ENCODE peak calls at places on chromosomes 4 and X, in six cellular contexts. E is cardiac muscle cell, D is uterus, V is gastrocnemius medialis, T is Peyer's patch, O is fibroblast of mammary gland. A is an unnamed sample.

GRCh38 chrX:9326369-9326768 is 138.5 kb upstream of the TBL1X start:
- DNase-seq in E (no peak), D (no peak), V (no peak), T (no peak), O (no peak), A (no peak)

GRCh38 chrX:66021758-66022741 is 17.8 kb downstream of the VSIG4 start:
- DNase-seq in E (no peak), D (no peak), V (no peak), T (no peak), O (no peak), A (no peak)

GRCh38 chr4:181569553-181569952 is 673.6 kb upstream of the TENM3 start:
- DNase-seq in E (peak; percentile 68), D (no peak), V (no peak), T (no peak), O (peak; percentile 73), A (no peak)

GRCh38 chr4:10655968-10656367 is 28.6 kb downstream of the CLNK start:
- DNase-seq in E (peak; percentile 40), D (no peak), V (no peak), T (no peak), O (peak; percentile 82), A (no peak)

GRCh38 chr4:98642991-98643426 is 15.4 kb downstream of the TSPAN5 start:
- DNase-seq in E (peak; percentile 49), D (no peak), V (no peak), T (no peak), O (peak; percentile 87), A (no peak)

GRCh38 chrX:144334577-144334976 is 450.7 kb downstream of the UBE2NL start:
- DNase-seq in E (no peak), D (no peak), V (no peak), T (no peak), O (no peak), A (no peak)

GRCh38 chr4:86957214-86957613 is 22.4 kb downstream of the AFF1 start:
- DNase-seq in E (peak; percentile 63), D (no peak), V (no peak), T (no peak), O (peak; percentile 39), A (no peak)

GRCh38 chrX:119186763-119187162 is 49.3 kb upstream of the PGRMC1 start:
- DNase-seq in E (no peak), D (no peak), V (no peak), T (no peak), O (no peak), A (no peak)

GRCh38 chrX:38699116-38699515 is 102.1 kb upstream of the MID1IP1 start:
- DNase-seq in E (no peak), D (no peak), V (no peak), T (no peak), O (no peak), A (no peak)

GRCh38 chrX:154730271-154730883 is 20.5 kb downstream of the GAB3 start:
- DNase-seq in E (peak; percentile 88), D (peak; percentile 70), V (no peak), T (no peak), O (peak; percentile 78), A (no peak)

GRCh38 chrX:38347136-38347535 is 5.3 kb upstream of the OTC start:
- DNase-seq in E (peak; percentile 86), D (no peak), V (no peak), T (no peak), O (peak; percentile 83), A (no peak)

GRCh38 chr4:53990641-53991040 is 73.8 kb downstream of the CHIC2 start:
- DNase-seq in E (peak; percentile 52), D (no peak), V (no peak), T (no peak), O (peak; percentile 33), A (no peak)

GRCh38 chr4:76457885-76458284 is 22.9 kb downstream of the SHROOM3 start:
- DNase-seq in E (peak; percentile 34), D (no peak), V (no peak), T (no peak), O (no peak), A (no peak)

GRCh38 chr4:89836897-89837384 is at the start of gene SNCA:
- DNase-seq in E (peak; percentile 78), D (peak; percentile 78), V (no peak), T (peak; percentile 56), O (peak; percentile 23), A (peak; percentile 6)

GRCh38 chr4:107577743-107578142 is 142.3 kb downstream of the PAPSS1 start:
- DNase-seq in E (no peak), D (no peak), V (no peak), T (no peak), O (no peak), A (no peak)

GRCh38 chrX:80285131-80285773 is 135.0 kb upstream of the TENT5D start:
- DNase-seq in E (peak; percentile 48), D (no peak), V (no peak), T (peak; percentile 50), O (peak; percentile 34), A (no peak)

GRCh38 chr4:184282895-184283654 is 65.4 kb upstream of the ENPP6 start:
- DNase-seq in E (no peak), D (no peak), V (no peak), T (peak; percentile 64), O (no peak), A (peak; percentile 6)

GRCh38 chr4:177699365-177700213 is 257.4 kb upstream of the AGA start:
- DNase-seq in E (peak; percentile 0), D (no peak), V (no peak), T (no peak), O (peak; percentile 75), A (no peak)

GRCh38 chrX:115936008-115936407 is 234.5 kb upstream of the AGTR2 start:
- DNase-seq in E (no peak), D (no peak), V (no peak), T (no peak), O (no peak), A (no peak)

GRCh38 chrX:21926527-21927278 is 13.8 kb upstream of the SMS start:
- DNase-seq in E (peak; percentile 94), D (no peak), V (no peak), T (no peak), O (peak; percentile 96), A (no peak)

GRCh38 chr4:7352486-7352885 is 82.2 kb downstream of the PSAPL1 start:
- DNase-seq in E (no peak), D (no peak), V (no peak), T (no peak), O (no peak), A (no peak)
- TF ChIP-seq CTCF in E (no peak), D (no peak), V (no peak), T (no peak), O (no peak), A (no peak)

GRCh38 chr4:664713-665231 is 9.3 kb downstream of the ATP5ME start:
- DNase-seq in E (no peak), D (no peak), V (peak; percentile 4), T (no peak), O (no peak), A (no peak)

GRCh38 chr4:663046-663437 is 11.0 kb downstream of the ATP5ME start:
- DNase-seq in E (no peak), D (no peak), V (peak; percentile 5), T (no peak), O (no peak), A (peak; percentile 9)

GRCh38 chr4:661856-662761 is 12.0 kb downstream of the ATP5ME start:
- DNase-seq in E (no peak), D (no peak), V (peak; percentile 8), T (no peak), O (no peak), A (no peak)

GRCh38 chr4:665381-665750 is 8.7 kb downstream of the ATP5ME start:
- DNase-seq in E (no peak), D (no peak), V (no peak), T (no peak), O (no peak), A (no peak)

DNA sequence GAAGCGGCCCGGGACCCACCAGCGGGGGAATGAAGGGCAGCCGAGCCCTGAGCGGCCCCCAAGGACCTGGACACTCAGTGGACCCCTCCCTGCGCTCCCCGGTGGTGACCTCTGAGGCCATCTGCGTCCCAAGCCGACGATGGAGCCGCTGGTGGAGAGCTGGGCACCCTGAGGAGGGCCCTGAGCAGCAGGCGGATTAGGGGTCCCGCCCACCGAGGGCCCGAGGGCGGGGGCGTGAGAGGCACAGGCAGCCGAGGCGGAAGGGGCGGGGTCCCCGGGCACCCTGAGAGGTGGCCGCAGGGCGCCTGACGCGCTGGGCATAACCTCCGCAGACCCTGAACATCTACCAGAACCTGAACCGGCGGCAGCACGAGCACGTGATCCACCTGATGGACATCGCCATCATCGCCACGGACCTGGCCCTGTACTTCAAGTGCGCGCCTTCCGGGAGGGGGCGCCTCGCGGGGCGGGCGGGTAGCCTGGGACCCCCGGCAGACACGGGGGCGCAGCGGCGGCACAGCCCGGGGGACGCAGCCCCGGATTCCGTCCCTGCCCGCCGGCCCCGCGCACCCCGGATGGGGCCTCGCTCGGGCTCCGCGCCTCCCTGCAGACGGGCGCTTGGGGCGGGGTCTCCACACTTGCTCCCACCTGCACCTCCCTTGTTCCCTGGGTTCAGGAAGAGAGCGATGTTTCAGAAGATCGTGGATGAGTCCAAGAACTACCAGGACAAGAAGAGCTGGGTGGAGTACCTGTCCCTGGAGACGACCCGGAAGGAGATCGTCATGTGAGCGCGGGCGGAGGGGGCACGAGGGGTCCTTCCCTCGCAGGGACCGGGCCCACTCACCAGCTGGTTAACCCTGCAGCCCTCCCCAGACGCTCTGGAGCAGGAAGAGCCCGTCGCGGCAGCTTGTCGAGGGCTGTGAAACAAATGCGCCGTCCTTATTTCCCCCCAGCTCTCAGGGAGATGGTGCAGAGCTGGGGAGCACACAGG is 10.3 kb downstream of the ATP5ME start:
- DNase-seq in E (peak; percentile 34), D (no peak), V (peak; percentile 7), T (peak; percentile 87), O (no peak), A (peak; percentile 67)
- H3K4me3 ChIP-seq in E (peak overlapping the region; percentile 53), D (peak overlapping the region; percentile 60), V (peak overlapping the region; percentile 50), T (peak overlapping the region; percentile 84), O (no peak overlapping the region), A (peak overlapping the region; percentile 93)

DNA sequence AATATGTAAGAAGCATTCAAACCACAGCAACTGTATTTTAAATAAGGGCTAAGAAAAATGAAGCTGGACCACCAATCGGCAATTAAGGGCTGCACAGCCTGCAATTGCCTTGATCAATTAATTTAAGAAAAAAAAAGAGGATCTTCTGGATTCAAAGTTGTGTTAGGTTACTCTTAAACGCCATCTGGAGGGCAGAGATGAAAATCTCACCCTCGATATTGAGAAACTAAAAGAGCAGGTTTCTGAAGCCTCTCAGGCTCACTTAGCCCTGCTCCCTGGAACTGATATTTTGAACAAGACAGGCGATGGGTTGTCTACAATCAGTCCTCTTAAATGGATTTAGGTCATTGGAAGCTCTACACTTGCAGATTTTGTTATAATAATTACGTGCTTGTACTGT is 579.4 kb downstream of the GRXCR1 start:
- DNase-seq in E (no peak), D (no peak), V (no peak), T (no peak), O (peak; percentile 12), A (no peak)
- TF ChIP-seq CTCF in E (no peak), D (no peak), V (no peak), T (no peak), O (peak; percentile 18), A (no peak)

DNA sequence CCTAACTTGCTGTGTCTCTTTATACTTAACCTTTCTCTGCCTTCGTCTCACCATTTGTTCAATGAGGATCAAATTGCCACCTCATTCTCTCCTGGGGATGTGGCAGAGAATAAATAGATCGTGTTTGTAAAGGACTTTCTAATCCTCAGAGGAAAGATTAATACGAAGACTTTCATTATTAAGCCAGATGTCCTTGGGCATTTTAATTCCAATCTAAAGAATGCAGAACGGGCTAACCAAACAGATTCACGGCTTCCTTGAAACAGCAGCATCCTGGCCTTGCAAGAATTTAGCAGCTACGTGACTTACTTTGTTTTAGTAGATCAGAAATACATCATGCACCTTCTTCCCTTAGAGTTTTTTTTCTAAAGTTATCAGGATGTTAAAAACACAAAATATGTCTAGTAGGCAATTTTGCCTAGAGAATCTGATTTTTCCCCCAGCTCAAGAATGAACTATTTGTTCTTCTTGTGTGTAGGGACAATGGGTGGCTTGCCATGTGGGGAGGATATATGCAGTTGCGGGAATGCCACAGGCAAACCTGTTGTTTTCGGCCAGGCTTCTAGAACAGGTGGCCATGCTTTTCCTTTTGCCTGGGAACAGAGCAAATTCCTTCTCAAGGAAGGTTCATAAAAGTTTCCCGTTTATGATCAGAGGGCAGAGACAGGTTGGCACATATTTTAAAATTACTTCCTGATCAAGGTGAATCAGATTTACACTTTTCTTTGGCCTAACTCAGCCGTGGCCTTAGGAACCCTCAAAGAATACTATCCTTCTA is 3.0 kb downstream of the MID1 start:
- DNase-seq in E (no peak), D (no peak), V (no peak), T (no peak), O (no peak), A (no peak)
- H3K4me3 ChIP-seq in E (peak overlapping the region; percentile 46), D (no peak overlapping the region), V (no peak overlapping the region), T (no peak overlapping the region), O (no peak overlapping the region), A (no peak overlapping the region)